ENCODE peak calls at places on chromosomes 16 and 17, in nine cellular contexts. O is right atrium auricular region; F is left ventricle myocardium inferior; V is colonic mucosa; X is CD8-positive, alpha-beta T cell; L is ovary; J is mammary epithelial cell; U is neural progenitor cell; I is adrenal gland. A is an unnamed sample.

GRCh38 chr17:45363498-45363897 is 46.7 kb upstream of the MAP3K14 start:
- DNase-seq in O (no peak), F (no peak), V (no peak), X (no peak), L (no peak), J (no peak), U (no peak), I (peak; percentile 7), A (peak; percentile 39)

GRCh38 chr17:44221862-44222111 is 2.3 kb upstream of the UBTF start:
- DNase-seq in O (no peak), F (no peak), V (no peak), X (no peak), L (no peak), J (no peak), U (no peak), I (no peak), A (peak; percentile 86)

GRCh38 chr16:67415872-67416793 is at the start of gene ZDHHC1:
- DNase-seq in O (no peak), F (peak; percentile 76), V (peak; percentile 73), X (peak; percentile 35), L (peak; percentile 89), J (peak; percentile 53), U (peak; percentile 89), I (peak; percentile 81), A (peak; percentile 92)

GRCh38 chr16:50434872-50435478 is 66.2 kb upstream of the BRD7 start:
- DNase-seq in O (peak; percentile 16), F (no peak), V (no peak), X (no peak), L (no peak), J (no peak), U (no peak), I (no peak), A (no peak)

GRCh38 chr16:31513126-31513525 is 4.9 kb upstream of the RUSF1 start:
- DNase-seq in O (no peak), F (no peak), V (no peak), X (no peak), L (no peak), J (peak; percentile 76), U (no peak), I (no peak), A (no peak)

GRCh38 chr17:75844530-75845057 is 390 bp upstream of the UNC13D start:
- DNase-seq in O (no peak), F (no peak), V (peak; percentile 85), X (no peak), L (no peak), J (peak; percentile 38), U (no peak), I (peak; percentile 66), A (no peak)

GRCh38 chr16:52548261-52549010 is 1.5 kb upstream of the TOX3 start:
- DNase-seq in O (no peak), F (no peak), V (no peak), X (no peak), L (no peak), J (no peak), U (peak; percentile 53), I (no peak), A (peak; percentile 75)

GRCh38 chr17:31148205-31148604 is 53.4 kb downstream of the NF1 start:
- DNase-seq in O (no peak), F (no peak), V (no peak), X (no peak), L (no peak), J (no peak), U (no peak), I (no peak), A (no peak)

GRCh38 chr17:77394540-77395295 is 253.9 kb downstream of the SEC14L1 start:
- DNase-seq in O (no peak), F (no peak), V (peak; percentile 60), X (no peak), L (no peak), J (peak; percentile 70), U (peak; percentile 70), I (no peak), A (no peak)

GRCh38 chr16:77353587-77354263 is 81.1 kb downstream of the ADAMTS18 start:
- DNase-seq in O (no peak), F (no peak), V (no peak), X (no peak), L (no peak), J (no peak), U (no peak), I (no peak), A (no peak)

GRCh38 chr17:62093188-62094155 is 28.4 kb upstream of the MED13 start:
- DNase-seq in O (no peak), F (no peak), V (no peak), X (no peak), L (no peak), J (peak; percentile 96), U (no peak), I (peak; percentile 19), A (no peak)

GRCh38 chr16:70520612-70521297 is 2.6 kb downstream of the COG4 start:
- DNase-seq in O (no peak), F (no peak), V (no peak), X (no peak), L (no peak), J (peak; percentile 64), U (no peak), I (no peak), A (no peak)

GRCh38 chr17:50027639-50028206 is 28.2 kb upstream of the ITGA3 start:
- DNase-seq in O (peak; percentile 70), F (peak; percentile 55), V (peak; percentile 56), X (no peak), L (peak; percentile 71), J (peak; percentile 99), U (no peak), I (peak; percentile 80), A (peak; percentile 79)

GRCh38 chr17:21283482-21284318 is 811 bp upstream of the MAP2K3 start:
- DNase-seq in O (no peak), F (no peak), V (no peak), X (no peak), L (peak; percentile 70), J (no peak), U (peak; percentile 54), I (peak; percentile 69), A (no peak)

GRCh38 chr16:85963746-85964370 is 64.9 kb downstream of the IRF8 start:
- DNase-seq in O (peak; percentile 65), F (peak; percentile 66), V (no peak), X (no peak), L (peak; percentile 50), J (no peak), U (no peak), I (no peak), A (no peak)

GRCh38 chr16:3458278-3458851 is 14.9 kb downstream of the NAA60 start:
- DNase-seq in O (no peak), F (no peak), V (peak; percentile 46), X (no peak), L (peak; percentile 64), J (peak; percentile 16), U (peak; percentile 76), I (peak; percentile 44), A (peak; percentile 72)

GRCh38 chr16:66515543-66516171 is 34.3 kb downstream of the TK2 start:
- DNase-seq in O (no peak), F (no peak), V (no peak), X (no peak), L (no peak), J (no peak), U (no peak), I (peak; percentile 33), A (peak; percentile 71)

GRCh38 chr17:16442594-16443389 is 27.4 kb downstream of the TRPV2 start:
- DNase-seq in O (no peak), F (no peak), V (no peak), X (no peak), L (no peak), J (no peak), U (no peak), I (no peak), A (no peak)

GRCh38 chr16:17070882-17071592 is 399.7 kb downstream of the XYLT1 start:
- DNase-seq in O (no peak), F (no peak), V (peak; percentile 66), X (peak; percentile 51), L (peak; percentile 48), J (peak; percentile 35), U (peak; percentile 57), I (no peak), A (peak; percentile 50)

GRCh38 chr16:73232555-73233422 is 184.9 kb upstream of the ZFHX3 start:
- DNase-seq in O (peak; percentile 73), F (peak; percentile 16), V (no peak), X (no peak), L (peak; percentile 73), J (peak; percentile 12), U (no peak), I (no peak), A (peak; percentile 63)

GRCh38 chr17:9254841-9255240 is 233.5 kb downstream of the NTN1 start:
- DNase-seq in O (no peak), F (no peak), V (no peak), X (no peak), L (no peak), J (no peak), U (no peak), I (no peak), A (no peak)
- TF ChIP-seq CTCF in O (no peak), F (no peak), V (no peak), X (no peak), L (no peak), J (no peak), U (no peak), I (no peak), A (no peak)

GRCh38 chr16:997440-998051 is 16.0 kb downstream of the SOX8 start:
- DNase-seq in O (no peak), F (peak; percentile 48), V (no peak), X (peak; percentile 62), L (no peak), J (peak; percentile 60), U (peak; percentile 83), I (no peak), A (peak; percentile 86)
- H3K9me3 ChIP-seq in O (peaks cover 15% of the 10 kb centered on the region), F (peaks cover 27% of the 10 kb centered on the region), V (no peaks in the 10 kb centered on the region), X (peaks cover 10% of the 10 kb centered on the region), L (peaks cover 5% of the 10 kb centered on the region), J (peaks cover 13% of the 10 kb centered on the region), U (peaks cover 7% of the 10 kb centered on the region), I (peaks cover 10% of the 10 kb centered on the region), A (peaks cover 7% of the 10 kb centered on the region)

GRCh38 chr17:28010406-28010805 is 32.1 kb upstream of the NLK start:
- DNase-seq in O (no peak), F (no peak), V (no peak), X (no peak), L (no peak), J (no peak), U (no peak), I (no peak), A (no peak)

GRCh38 chr17:28004344-28004743 is 38.1 kb upstream of the NLK start:
- DNase-seq in O (no peak), F (no peak), V (no peak), X (no peak), L (no peak), J (no peak), U (no peak), I (no peak), A (no peak)

GRCh38 chr17:28008526-28008925 is 34.0 kb upstream of the NLK start:
- DNase-seq in O (no peak), F (peak; percentile 22), V (peak; percentile 41), X (no peak), L (no peak), J (peak; percentile 60), U (peak; percentile 88), I (peak; percentile 54), A (peak; percentile 97)
- TF ChIP-seq CTCF in O (no peak), F (no peak), V (no peak), X (no peak), L (no peak), J (no peak), U (no peak), I (no peak), A (no peak)

DNA sequence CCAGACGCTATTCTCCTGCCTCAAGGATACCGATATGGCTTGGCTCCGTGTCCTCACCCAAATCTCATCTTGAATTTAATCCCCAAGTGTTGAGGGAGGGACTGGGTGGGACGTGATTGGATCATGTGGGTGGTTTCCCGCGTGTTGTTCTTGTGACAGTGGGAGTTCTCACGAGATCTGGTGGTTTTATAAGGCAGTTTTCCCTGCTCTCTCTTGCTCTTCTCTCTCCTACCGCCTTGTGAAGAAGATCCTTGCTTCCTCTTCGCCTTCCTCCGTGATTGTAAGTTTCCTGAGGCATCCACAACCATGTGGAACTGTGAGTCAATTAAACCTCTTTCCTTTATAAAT is 43.9 kb upstream of the ZCCHC14 start:
- DNase-seq in O (no peak), F (no peak), V (no peak), X (no peak), L (no peak), J (no peak), U (no peak), I (no peak), A (no peak)
- H3K9me3 ChIP-seq in O (peaks cover 4% of the 10 kb centered on the region), F (peaks cover 21% of the 10 kb centered on the region), V (no peaks in the 10 kb centered on the region), X (no peaks in the 10 kb centered on the region), L (no peaks in the 10 kb centered on the region), J (peaks cover 10% of the 10 kb centered on the region), U (no peaks in the 10 kb centered on the region), I (no peaks in the 10 kb centered on the region), A (peaks cover 12% of the 10 kb centered on the region)